ENCODE peak calls at places on chromosome 3, in four cellular contexts. N is K562, M is WTC11, S is HepG2. G is an unnamed sample.

GRCh38 chr3:57980416-57980815 is 27.8 kb upstream of the FLNB start:
- DNase-seq in N (no peak), M (no peak), S (no peak), G (no peak)

GRCh38 chr3:45207471-45207870 is 18.6 kb downstream of the TMEM158 start:
- DNase-seq in N (no peak), M (no peak), S (no peak), G (no peak)

GRCh38 chr3:54008744-54009143 is 113.6 kb upstream of the CACNA2D3 start:
- DNase-seq in N (no peak), M (no peak), S (no peak), G (no peak)

GRCh38 chr3:140571836-140572235 is 106.0 kb upstream of the TRIM42 start:
- DNase-seq in N (no peak), M (no peak), S (no peak), G (no peak)

GRCh38 chr3:17664923-17665322 is 77.5 kb downstream of the TBC1D5 start:
- DNase-seq in N (no peak), M (no peak), S (no peak), G (no peak)

GRCh38 chr3:171528102-171528501 is 67.9 kb upstream of the TNIK start:
- DNase-seq in N (no peak), M (no peak), S (no peak), G (no peak)

GRCh38 chr3:51717947-51718346 is 11.1 kb downstream of the GRM2 start:
- DNase-seq in N (no peak), M (peak; percentile 3), S (no peak), G (peak; percentile 12)

GRCh38 chr3:124144035-124144814 is 152.3 kb upstream of the ROPN1 start:
- DNase-seq in N (no peak), M (no peak), S (no peak), G (no peak)

GRCh38 chr3:158683216-158683975 is 10.9 kb upstream of the LXN start:
- DNase-seq in N (no peak), M (no peak), S (no peak), G (no peak)

GRCh38 chr3:171156455-171157005 is 130.0 kb upstream of the SLC2A2 start:
- DNase-seq in N (peak; percentile 74), M (no peak), S (peak; percentile 15), G (no peak)

GRCh38 chr3:16239776-16240175 is 25.0 kb downstream of the DPH3 start:
- DNase-seq in N (no peak), M (no peak), S (no peak), G (no peak)

GRCh38 chr3:124676236-124676635 is 54.0 kb upstream of the UMPS start:
- DNase-seq in N (peak; percentile 28), M (no peak), S (no peak), G (no peak)

GRCh38 chr3:195080125-195080524 is 190.8 kb downstream of the XXYLT1 start:
- DNase-seq in N (no peak), M (no peak), S (no peak), G (no peak)

GRCh38 chr3:127141921-127142730 is 50.8 kb upstream of the PRR23E start:
- DNase-seq in N (no peak), M (no peak), S (peak; percentile 46), G (peak; percentile 90)

GRCh38 chr3:136818191-136818850 is 605 bp upstream of the SLC35G2 start:
- DNase-seq in N (peak; percentile 70), M (peak; percentile 48), S (peak; percentile 77), G (peak; percentile 76)

GRCh38 chr3:10090181-10090580 is 17.9 kb downstream of the FANCD2OS start:
- DNase-seq in N (no peak), M (no peak), S (no peak), G (no peak)

GRCh38 chr3:12400795-12401194 is 83.5 kb upstream of the TSEN2 start:
- DNase-seq in N (no peak), M (no peak), S (no peak), G (no peak)

GRCh38 chr3:104596054-104596453 is 770.7 kb upstream of the ALCAM start:
- DNase-seq in N (no peak), M (no peak), S (no peak), G (no peak)

GRCh38 chr3:6809349-6809748 is 51.6 kb upstream of the GRM7 start:
- DNase-seq in N (no peak), M (no peak), S (no peak), G (no peak)

GRCh38 chr3:46659285-46659684 is 34.2 kb downstream of the ALS2CL start:
- DNase-seq in N (no peak), M (no peak), S (no peak), G (peak; percentile 42)

GRCh38 chr3:121649645-121650044 is 11.1 kb downstream of the HCLS1 start:
- DNase-seq in N (no peak), M (no peak), S (no peak), G (no peak)

GRCh38 chr3:12345141-12345561 is 56.3 kb downstream of the PPARG start:
- DNase-seq in N (no peak), M (no peak), S (no peak), G (no peak)

GRCh38 chr3:194964809-194965208 is 279.1 kb downstream of the FAM43A start:
- DNase-seq in N (no peak), M (no peak), S (no peak), G (no peak)

GRCh38 chr3:63910873-63911272 is 1.3 kb downstream of the SCAANT1 start:
- DNase-seq in N (no peak), M (no peak), S (peak; percentile 12), G (no peak)

GRCh38 chr3:52253314-52254260 is 8.0 kb downstream of the PPM1M start:
- DNase-seq in N (no peak), M (no peak), S (no peak), G (no peak)

GRCh38 chr3:40237892-40238571 is 71.5 kb upstream of the EIF1B start:
- DNase-seq in N (no peak), M (peak; percentile 20), S (no peak), G (peak; percentile 32)

GRCh38 chr3:16916840-16917239 is 32.1 kb downstream of the PLCL2 start:
- DNase-seq in N (no peak), M (no peak), S (no peak), G (no peak)

GRCh38 chr3:61358364-61358763 is 107.1 kb upstream of the FHIT start:
- DNase-seq in N (no peak), M (no peak), S (no peak), G (peak; percentile 47)

GRCh38 chr3:55364426-55364825 is 122.7 kb downstream of the WNT5A start:
- DNase-seq in N (no peak), M (no peak), S (no peak), G (no peak)
- TF ChIP-seq FOXJ3 in N (no peak), M (no peak), S (no peak), G (no peak)

GRCh38 chr3:48798998-48799397 is 48.7 kb downstream of the PRKAR2A start:
- DNase-seq in N (no peak), M (no peak), S (peak; percentile 16), G (no peak)
- TF ChIP-seq FOXJ3 in N (no peak), M (no peak), S (no peak), G (no peak)

GRCh38 chr3:141828487-141829284 is 47.8 kb upstream of the ATP1B3 start:
- DNase-seq in N (no peak), M (no peak), S (no peak), G (no peak)
- TF ChIP-seq FOXJ3 in N (no peak), M (no peak), S (no peak), G (no peak)

DNA sequence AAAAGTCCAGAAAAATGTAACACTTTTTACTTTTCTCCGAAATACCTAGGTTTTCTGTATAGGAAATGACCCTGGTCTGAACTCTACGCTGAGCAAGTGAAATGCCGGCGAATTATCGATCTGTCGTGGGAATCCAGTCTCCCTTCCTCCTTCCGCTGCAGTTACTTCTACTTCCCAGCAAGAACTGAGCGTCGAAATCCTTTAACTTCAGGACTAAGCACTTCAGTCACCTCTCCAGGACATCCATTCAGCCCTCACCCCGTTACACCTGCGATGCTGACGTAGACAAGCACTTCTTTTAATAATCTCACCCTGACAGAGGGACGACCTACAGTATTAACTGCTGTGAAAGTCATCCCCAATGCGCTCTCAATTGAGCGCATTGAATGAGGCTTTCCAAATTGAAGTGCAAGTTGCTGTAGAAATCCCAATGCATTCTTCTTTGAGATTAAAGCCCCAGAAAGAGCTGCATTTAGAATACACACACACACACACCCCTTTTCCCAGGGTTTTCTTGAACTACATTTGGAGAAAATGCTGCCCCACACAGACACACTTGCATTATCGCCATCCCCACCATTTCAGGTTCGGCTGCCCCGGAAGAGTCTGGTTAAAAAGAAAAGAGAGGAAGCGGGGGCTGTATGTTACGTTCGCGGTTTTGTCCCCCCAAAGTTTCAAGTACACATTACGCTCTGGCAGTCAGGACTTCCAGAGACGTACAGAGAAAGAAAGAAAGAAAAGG is 1.2 kb downstream of the TOP2B start:
- DNase-seq in N (peak; percentile 64), M (no peak), S (peak; percentile 56), G (peak; percentile 32)
- TF ChIP-seq FOXJ3 in N (no peak), M (no peak), S (no peak), G (no peak)

GRCh38 chr3:183354325-183354831 is 74.0 kb downstream of the MCF2L2 start:
- DNase-seq in N (peak; percentile 91), M (no peak), S (no peak), G (no peak)
- TF ChIP-seq FOXJ3 in N (no peak), M (no peak), S (no peak), G (no peak)

GRCh38 chr3:138092023-138092422 is 23.4 kb downstream of the DZIP1L start:
- DNase-seq in N (no peak), M (no peak), S (no peak), G (no peak)

GRCh38 chr3:138084196-138084595 is 31.2 kb downstream of the DZIP1L start:
- DNase-seq in N (no peak), M (no peak), S (no peak), G (no peak)

GRCh38 chr3:138093721-138094120 is 21.7 kb downstream of the DZIP1L start:
- DNase-seq in N (no peak), M (no peak), S (no peak), G (no peak)

DNA sequence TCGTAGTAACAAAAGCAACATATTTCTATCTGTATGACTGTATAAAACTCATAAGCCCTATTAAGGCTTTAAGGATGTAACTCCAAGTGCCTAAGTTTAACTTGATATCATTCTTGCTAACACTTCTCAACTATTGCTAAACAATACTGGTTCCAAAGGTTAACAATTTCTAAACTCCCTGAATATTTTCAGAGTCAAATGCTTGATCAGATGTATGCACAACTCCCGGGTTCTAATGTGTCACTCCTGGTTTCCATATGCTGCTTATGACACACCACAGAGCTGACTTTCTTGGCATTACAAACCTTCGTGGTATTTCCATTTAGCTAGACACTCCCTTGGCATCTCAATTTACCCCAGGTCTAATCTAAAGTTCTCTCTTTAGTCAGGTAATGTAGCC is 26.3 kb downstream of the DZIP1L start:
- DNase-seq in N (no peak), M (no peak), S (peak; percentile 11), G (no peak)
- TF ChIP-seq FOXJ3 in N (no peak), M (no peak), S (no peak), G (no peak)

DNA sequence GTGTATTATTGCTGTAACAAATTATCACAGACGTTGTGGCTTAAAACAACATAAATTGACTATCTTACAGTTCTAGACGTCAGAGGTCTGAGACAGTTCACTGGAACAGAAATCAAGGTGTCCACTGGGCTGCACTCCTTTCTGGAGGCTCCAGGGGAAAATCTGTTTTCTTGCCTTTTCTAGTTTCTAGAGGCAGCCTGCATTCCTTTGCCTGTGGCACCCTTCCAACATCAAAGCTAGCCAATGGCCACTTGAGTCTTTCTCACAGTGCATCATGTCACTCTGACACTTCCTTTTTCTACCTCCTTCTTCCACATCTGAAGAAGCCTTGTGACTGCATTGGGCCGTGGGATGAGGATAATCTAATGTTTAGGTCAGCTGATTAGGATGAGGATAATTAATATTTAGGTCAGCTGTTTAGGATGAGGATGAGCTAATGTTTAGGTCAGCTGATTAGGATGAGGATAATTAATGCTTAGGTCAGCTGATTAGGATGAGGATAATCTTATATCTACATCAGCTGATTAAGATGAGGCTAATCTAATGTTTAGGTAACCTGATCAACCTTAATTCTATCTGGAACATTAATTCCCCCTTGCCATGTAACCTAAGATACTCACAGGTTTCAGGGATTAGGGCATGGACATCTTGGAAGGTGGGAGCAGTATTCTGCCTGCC is 363.0 kb downstream of the ULK4 start:
- DNase-seq in N (no peak), M (no peak), S (no peak), G (no peak)
- TF ChIP-seq FOXJ3 in N (no peak), M (no peak), S (no peak), G (no peak)